ENCODE peak calls at places on chromosomes 6 and 20, in seven cellular contexts. One of them, this sample, is unnamed.

GRCh38 chr20:47330933-47331708 is 25.4 kb downstream of the ZMYND8 start:
- DNase-seq in activated T-cell treated with anti-CD3 and anti-CD28 coated beads for 1 hour: no peak
- DNase-seq in amniotic stem cell: no peak
- DNase-seq in GM23338: no peak
- DNase-seq in lower lobe of right lung: no peak
- DNase-seq in NT2/D1: no peak
- DNase-seq in GM23248: peak
- DNase-seq in this sample: no peak

GRCh38 chr20:10253750-10254149 is 35.1 kb downstream of the SNAP25 start:
- DNase-seq in activated T-cell treated with anti-CD3 and anti-CD28 coated beads for 1 hour: no peak
- DNase-seq in amniotic stem cell: no peak
- DNase-seq in GM23338: no peak
- DNase-seq in lower lobe of right lung: no peak
- DNase-seq in NT2/D1: no peak
- DNase-seq in GM23248: no peak
- DNase-seq in this sample: no peak

GRCh38 chr6:143750945-143751344 is 73.2 kb downstream of the PHACTR2 start:
- DNase-seq in activated T-cell treated with anti-CD3 and anti-CD28 coated beads for 1 hour: no peak
- DNase-seq in amniotic stem cell: no peak
- DNase-seq in GM23338: peak
- DNase-seq in lower lobe of right lung: no peak
- DNase-seq in NT2/D1: no peak
- DNase-seq in GM23248: no peak
- DNase-seq in this sample: no peak

GRCh38 chr6:53014744-53015143 is 19.7 kb upstream of the GSTA4 start:
- DNase-seq in activated T-cell treated with anti-CD3 and anti-CD28 coated beads for 1 hour: no peak
- DNase-seq in amniotic stem cell: peak
- DNase-seq in GM23338: no peak
- DNase-seq in lower lobe of right lung: no peak
- DNase-seq in NT2/D1: no peak
- DNase-seq in GM23248: peak
- DNase-seq in this sample: no peak

GRCh38 chr6:84766118-84766683 is 1.8 kb upstream of the TBX18 start:
- DNase-seq in activated T-cell treated with anti-CD3 and anti-CD28 coated beads for 1 hour: no peak
- DNase-seq in amniotic stem cell: no peak
- DNase-seq in GM23338: peak
- DNase-seq in lower lobe of right lung: no peak
- DNase-seq in NT2/D1: no peak
- DNase-seq in GM23248: no peak
- DNase-seq in this sample: no peak

GRCh38 chr20:50351541-50351940 is 158.6 kb upstream of the PTPN1 start:
- DNase-seq in activated T-cell treated with anti-CD3 and anti-CD28 coated beads for 1 hour: no peak
- DNase-seq in amniotic stem cell: no peak
- DNase-seq in GM23338: no peak
- DNase-seq in lower lobe of right lung: no peak
- DNase-seq in NT2/D1: no peak
- DNase-seq in GM23248: no peak
- DNase-seq in this sample: no peak

GRCh38 chr20:62644802-62645496 is 2.6 kb downstream of the SLCO4A1 start:
- DNase-seq in activated T-cell treated with anti-CD3 and anti-CD28 coated beads for 1 hour: no peak
- DNase-seq in amniotic stem cell: no peak
- DNase-seq in GM23338: no peak
- DNase-seq in lower lobe of right lung: no peak
- DNase-seq in NT2/D1: no peak
- DNase-seq in GM23248: no peak
- DNase-seq in this sample: no peak

GRCh38 chr20:33910529-33911327 is 83.0 kb upstream of the RALY start:
- DNase-seq in activated T-cell treated with anti-CD3 and anti-CD28 coated beads for 1 hour: no peak
- DNase-seq in amniotic stem cell: no peak
- DNase-seq in GM23338: no peak
- DNase-seq in lower lobe of right lung: no peak
- DNase-seq in NT2/D1: no peak
- DNase-seq in GM23248: no peak
- DNase-seq in this sample: no peak